ENCODE peak calls at places on chromosomes 13 and 19, in four cellular contexts. X is HuH-7; T is stimulated activated CD4-positive, alpha-beta T cell treated with anti-CD3 and anti-CD28 coated beads, Interleukin-4, amount 100 ng/mL, for 4 hours; F is occipital lobe. Q is an unnamed sample.
A peak's percentile ranks its signal among the peaks of the same experiment; 100 is the strongest.

GRCh38 chr19:6730153-6730804 is 7.1 kb downstream of the GPR108 start:
- DNase-seq in X (peak; percentile 76), T (peak; percentile 46), F (no peak), Q (peak; percentile 68)

GRCh38 chr19:19381007-19381926 is 24.2 kb upstream of the GATAD2A start:
- DNase-seq in X (no peak), T (no peak), F (no peak), Q (no peak)

GRCh38 chr19:41548954-41549688 is 26.8 kb upstream of the CEACAM21 start:
- DNase-seq in X (no peak), T (peak; percentile 54), F (no peak), Q (no peak)

GRCh38 chr19:23810496-23810895 is 51.8 kb upstream of the ZNF681 start:
- DNase-seq in X (no peak), T (no peak), F (no peak), Q (no peak)

GRCh38 chr13:21663197-21663596 is 7.7 kb upstream of the FGF9 start:
- DNase-seq in X (peak; percentile 60), T (no peak), F (no peak), Q (peak; percentile 9)

GRCh38 chr19:56119585-56119978 is 1.5 kb downstream of the ZNF787 start:
- DNase-seq in X (no peak), T (no peak), F (no peak), Q (no peak)

GRCh38 chr19:3543150-3544053 is 4.4 kb downstream of the TEKTIP1 start:
- DNase-seq in X (no peak), T (no peak), F (peak; percentile 43), Q (no peak)

GRCh38 chr13:108705031-108705430 is 75.6 kb downstream of the MYO16 start:
- DNase-seq in X (peak; percentile 3), T (no peak), F (no peak), Q (no peak)

GRCh38 chr19:49436381-49437017 is 4.8 kb downstream of the SLC17A7 start:
- DNase-seq in X (no peak), T (peak; percentile 53), F (peak; percentile 14), Q (no peak)

GRCh38 chr13:59957438-59957837 is 206.3 kb downstream of the DIAPH3 start:
- DNase-seq in X (no peak), T (no peak), F (no peak), Q (no peak)

GRCh38 chr19:2424686-2425621 is 2.4 kb downstream of the TIMM13 start:
- DNase-seq in X (no peak), T (no peak), F (peak; percentile 42), Q (no peak)

GRCh38 chr13:98311200-98311548 is 134.1 kb upstream of the RNF113B start:
- DNase-seq in X (no peak), T (no peak), F (no peak), Q (no peak)

GRCh38 chr13:73849292-73849691 is 284.9 kb downstream of the KLF12 start:
- DNase-seq in X (peak; percentile 6), T (no peak), F (no peak), Q (peak; percentile 66)

GRCh38 chr19:17289489-17289888 is 7.8 kb downstream of the ANKLE1 start:
- DNase-seq in X (peak; percentile 77), T (peak; percentile 44), F (no peak), Q (peak; percentile 91)

GRCh38 chr19:6271721-6272410 is 7.9 kb downstream of the MLLT1 start:
- DNase-seq in X (no peak), T (no peak), F (peak; percentile 68), Q (peak; percentile 20)

GRCh38 chr13:44031555-44031954 is 151.9 kb downstream of the LACC1 start:
- DNase-seq in X (no peak), T (no peak), F (no peak), Q (no peak)

GRCh38 chr19:14366529-14366928 is 14.7 kb upstream of the ADGRE5 start:
- DNase-seq in X (peak; percentile 59), T (peak; percentile 75), F (no peak), Q (peak; percentile 74)

GRCh38 chr13:80012281-80012680 is 328.6 kb downstream of the SPRY2 start:
- DNase-seq in X (no peak), T (no peak), F (no peak), Q (no peak)

GRCh38 chr13:94128430-94128829 is 351.1 kb downstream of the DCT start:
- DNase-seq in X (peak; percentile 2), T (no peak), F (no peak), Q (no peak)

GRCh38 chr19:1189419-1189818 is 15.4 kb upstream of the SBNO2 start:
- DNase-seq in X (no peak), T (peak; percentile 41), F (no peak), Q (no peak)

GRCh38 chr13:26348966-26349365 is 95.0 kb downstream of the CDK8 start:
- DNase-seq in X (peak; percentile 13), T (no peak), F (no peak), Q (no peak)

GRCh38 chr13:79966039-79966438 is 374.9 kb downstream of the SPRY2 start:
- DNase-seq in X (no peak), T (no peak), F (no peak), Q (no peak)

GRCh38 chr13:41916173-41916954 is 44.5 kb downstream of the VWA8 start:
- DNase-seq in X (no peak), T (no peak), F (no peak), Q (no peak)

GRCh38 chr13:29763426-29764180 is 86.8 kb downstream of the UBL3 start:
- DNase-seq in X (no peak), T (no peak), F (no peak), Q (no peak)

GRCh38 chr19:49662011-49662410 is 3.6 kb downstream of the IRF3 start:
- DNase-seq in X (no peak), T (no peak), F (no peak), Q (no peak)

GRCh38 chr19:13042443-13043130 is 47.3 kb downstream of the NFIX start:
- DNase-seq in X (no peak), T (no peak), F (no peak), Q (no peak)

GRCh38 chr19:18850560-18851375 is 19.0 kb downstream of the UPF1 start:
- DNase-seq in X (no peak), T (no peak), F (no peak), Q (no peak)

GRCh38 chr19:54530866-54531265 is 28.2 kb downstream of the LAIR2 start:
- DNase-seq in X (no peak), T (no peak), F (no peak), Q (no peak)

GRCh38 chr19:315811-316210 is 24.6 kb upstream of the PLPP2 start:
- DNase-seq in X (no peak), T (no peak), F (no peak), Q (no peak)

GRCh38 chr13:30713133-30713532 is 22.2 kb upstream of the ALOX5AP start:
- DNase-seq in X (no peak), T (no peak), F (no peak), Q (no peak)

Q was measured in HEK293T.